ENCODE peak calls at places on chromosomes 3 and 15, in five cellular contexts. J is cardiac muscle cell, Z is heart left ventricle, O is spleen, A is OCI-LY7. V is an unnamed sample.

GRCh38 chr3:65576942-65577341 is 461.8 kb downstream of the MAGI1 start:
- DNase-seq in J (no peak), O (no peak), A (no peak), Z (no peak), V (peak; percentile 64)

GRCh38 chr3:68239542-68239941 is 585.1 kb upstream of the SUCLG2 start:
- DNase-seq in J (no peak), O (no peak), A (no peak), Z (no peak), V (no peak)

GRCh38 chr3:179608931-179609720 is 4.5 kb downstream of the NDUFB5 start:
- DNase-seq in A (peak; percentile 61), Z (no peak), J (no peak), O (no peak), V (no peak)

GRCh38 chr3:81666502-81667121 is 94.8 kb downstream of the GBE1 start:
- DNase-seq in A (peak; percentile 3), Z (no peak), O (no peak), J (peak; percentile 21), V (peak; percentile 30)

GRCh38 chr3:66113542-66113941 is 74.8 kb upstream of the MAGI1 start:
- DNase-seq in A (no peak), J (no peak), Z (no peak), O (no peak), V (no peak)

GRCh38 chr15:71003314-71003713 is 110.7 kb downstream of the LRRC49 start:
- DNase-seq in A (no peak), Z (no peak), J (no peak), O (no peak), V (peak; percentile 40)

GRCh38 chr3:129612350-129613204 is 6.1 kb upstream of the PLXND1 start:
- DNase-seq in A (no peak), O (no peak), Z (peak; percentile 35), J (no peak), V (no peak)

GRCh38 chr3:149145926-149146325 is 16.5 kb downstream of the HPS3 start:
- DNase-seq in O (no peak), Z (no peak), J (no peak), A (peak; percentile 89), V (no peak)

GRCh38 chr3:172040976-172041963 is 1.9 kb downstream of the FNDC3B start:
- DNase-seq in Z (peak; percentile 31), O (no peak), J (no peak), A (no peak), V (peak; percentile 45)

GRCh38 chr15:79736435-79737000 is 160.3 kb downstream of the MTHFS start:
- DNase-seq in O (no peak), Z (no peak), J (no peak), A (no peak), V (no peak)

GRCh38 chr15:59296181-59296617 is 76.5 kb downstream of the MYO1E start:
- DNase-seq in O (no peak), A (no peak), J (no peak), Z (no peak), V (no peak)

GRCh38 chr3:58161435-58162398 is 49.1 kb downstream of the DNASE1L3 start:
- DNase-seq in Z (peak; percentile 69), O (no peak), J (no peak), A (no peak), V (peak; percentile 95)

GRCh38 chr3:186221733-186222378 is 113.0 kb upstream of the ETV5 start:
- DNase-seq in A (no peak), J (no peak), O (no peak), Z (no peak), V (no peak)

GRCh38 chr15:23402544-23402943 is 44.5 kb downstream of the GOLGA6L2 start:
- DNase-seq in O (no peak), J (no peak), A (no peak), Z (no peak), V (no peak)

GRCh38 chr15:23397779-23398178 is 43.2 kb downstream of the GOLGA8S start:
- DNase-seq in O (no peak), J (no peak), Z (peak; percentile 54), A (no peak), V (no peak)

GRCh38 chr15:23402140-23402539 is 44.9 kb downstream of the GOLGA6L2 start:
- DNase-seq in A (no peak), Z (no peak), J (no peak), O (no peak), V (no peak)

GRCh38 chr15:23401627-23402026 is 45.4 kb downstream of the GOLGA6L2 start:
- DNase-seq in O (no peak), J (no peak), A (no peak), Z (no peak), V (no peak)

GRCh38 chr15:23403550-23403949 is 43.5 kb downstream of the GOLGA6L2 start:
- DNase-seq in A (no peak), J (no peak), O (no peak), Z (peak; percentile 67), V (no peak)
- H3K4me3 ChIP-seq in A (no peak overlapping the region), J (no peak overlapping the region), O (no peak overlapping the region), Z (no peak overlapping the region), V (no peak overlapping the region)

GRCh38 chr3:127597020-127597771 is 1.0 kb upstream of the MCM2 start:
- DNase-seq in A (peak; percentile 78), O (no peak), Z (no peak), J (no peak), V (no peak)
- H3K4me3 ChIP-seq in A (peak overlapping the region; percentile 73), O (no peak overlapping the region), Z (peak overlapping the region; percentile 70), J (no peak overlapping the region), V (no peak overlapping the region)

GRCh38 chr3:150264560-150264959 is 143.5 kb upstream of the TSC22D2 start:
- DNase-seq in O (no peak), A (no peak), Z (no peak), J (no peak), V (no peak)
- H3K4me3 ChIP-seq in O (no peak overlapping the region), A (no peak overlapping the region), Z (no peak overlapping the region), J (no peak overlapping the region), V (no peak overlapping the region)

GRCh38 chr15:40881351-40881750 is 7.3 kb upstream of the RHOV start:
- DNase-seq in J (no peak), A (no peak), Z (no peak), O (no peak), V (no peak)

GRCh38 chr15:40875996-40876740 is 2.1 kb upstream of the RHOV start:
- DNase-seq in J (no peak), Z (no peak), O (no peak), A (no peak), V (peak; percentile 66)

GRCh38 chr15:40879609-40880008 is 5.6 kb upstream of the RHOV start:
- DNase-seq in O (no peak), Z (no peak), A (no peak), J (no peak), V (no peak)

GRCh38 chr15:40878785-40879184 is 4.8 kb upstream of the RHOV start:
- DNase-seq in Z (no peak), O (no peak), A (no peak), J (no peak), V (peak; percentile 97)

DNA sequence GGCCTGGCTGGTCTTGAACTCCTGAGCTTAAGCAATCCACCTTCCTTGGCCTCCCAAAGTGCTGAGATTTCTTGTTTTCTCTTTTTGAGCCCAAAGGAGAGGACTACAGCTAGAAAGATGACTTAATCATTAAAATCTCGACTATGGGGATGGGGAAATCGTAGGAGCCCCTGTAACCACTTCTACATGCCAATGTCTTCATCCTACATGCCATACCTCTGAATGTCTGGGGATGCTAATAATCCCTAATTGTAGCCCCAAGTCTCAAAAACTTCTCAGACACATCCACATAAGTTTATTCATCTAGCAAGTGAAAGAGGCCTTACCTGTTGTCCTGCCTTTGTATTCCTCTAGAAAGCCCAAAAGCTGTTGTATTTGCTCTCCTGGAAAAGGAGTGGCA is 3.7 kb upstream of the RHOV start:
- DNase-seq in Z (no peak), O (no peak), A (no peak), J (no peak), V (no peak)
- H3K4me3 ChIP-seq in Z (no peak overlapping the region), O (no peak overlapping the region), A (no peak overlapping the region), J (no peak overlapping the region), V (no peak overlapping the region)

GRCh38 chr3:41202075-41202833 is 2.9 kb downstream of the CTNNB1 start:
- DNase-seq in Z (no peak), A (peak; percentile 31), O (no peak), J (no peak), V (peak; percentile 72)

GRCh38 chr3:41204369-41204768 is 5.1 kb downstream of the CTNNB1 start:
- DNase-seq in Z (no peak), J (no peak), A (no peak), O (no peak), V (no peak)

GRCh38 chr3:41200669-41201021 is 1.3 kb downstream of the CTNNB1 start:
- DNase-seq in O (no peak), J (peak; percentile 42), A (peak; percentile 62), Z (no peak), V (peak; percentile 34)

GRCh38 chr3:41205591-41205990 is 6.3 kb downstream of the CTNNB1 start:
- DNase-seq in A (no peak), O (no peak), J (no peak), Z (no peak), V (no peak)

DNA sequence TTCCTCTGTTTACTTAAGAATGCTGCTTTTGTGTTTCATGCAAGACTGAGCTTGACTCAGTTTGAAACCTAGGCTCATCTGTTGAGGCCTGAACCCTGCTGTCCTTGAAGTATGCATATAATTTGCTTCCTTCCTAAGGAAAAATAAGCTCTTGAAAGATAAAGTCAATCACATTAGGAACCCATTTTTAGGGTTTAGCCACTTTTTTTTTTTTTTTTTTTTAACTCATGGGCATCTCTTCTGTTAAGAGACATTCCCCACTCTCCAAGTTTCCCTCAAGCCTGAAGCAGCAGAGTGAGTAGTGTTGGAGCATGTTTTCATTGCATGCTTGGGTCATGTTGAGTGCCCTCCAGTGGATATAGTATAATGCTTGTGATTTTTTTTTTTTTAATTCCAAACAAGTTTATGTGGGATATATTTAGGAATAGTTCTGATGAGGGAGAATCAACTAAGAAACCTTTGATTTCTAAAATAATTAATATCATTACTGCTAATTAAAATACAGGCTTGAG is 3.6 kb downstream of the CTNNB1 start:
- DNase-seq in J (peak; percentile 61), A (peak; percentile 17), O (no peak), Z (no peak), V (peak; percentile 77)
- H3K4me3 ChIP-seq in J (peak overlapping the region; percentile 97), A (peak overlapping the region; percentile 99), O (no peak overlapping the region), Z (peak overlapping the region; percentile 86), V (no peak overlapping the region)

GRCh38 chr3:44861412-44862220 is at the start of gene TMEM42:
- DNase-seq in A (peak; percentile 93), Z (peak; percentile 95), O (peak; percentile 97), J (peak; percentile 93), V (peak; percentile 71)
- H3K4me3 ChIP-seq in A (peak within 1 kb of the TSS; percentile 78), Z (peak within 1 kb of the TSS; percentile 64), O (peak within 1 kb of the TSS; percentile 59), J (peak within 1 kb of the TSS; percentile 64), V (peak within 1 kb of the TSS; percentile 65)